ENCODE peak calls at places on chromosomes 2 and 18, in five cellular contexts. W is progenitor cell of endocrine pancreas; V is left ventricle myocardium superior; E is CD4-positive, alpha-beta T cell; H is cardiac septum. Q is an unnamed sample.

GRCh38 chr18:53416985-53417384 is 807.5 kb downstream of the MBD2 start:
- DNase-seq in W (no peak), V (no peak), H (no peak), E (no peak), Q (no peak)

GRCh38 chr2:7697052-7697451 is 779.8 kb downstream of the RNF144A start:
- DNase-seq in W (no peak), E (no peak), V (no peak), H (no peak), Q (no peak)

GRCh38 chr2:20113986-20114938 is 62.8 kb upstream of the LAPTM4A start:
- DNase-seq in H (no peak), E (no peak), V (no peak), W (no peak), Q (no peak)

GRCh38 chr18:27136208-27136535 is 48.9 kb downstream of the CHST9 start:
- DNase-seq in W (no peak), V (no peak), E (no peak), H (no peak), Q (no peak)

GRCh38 chr2:205245001-205245400 is 437.3 kb upstream of the NRP2 start:
- DNase-seq in V (no peak), H (no peak), W (no peak), E (no peak), Q (no peak)

GRCh38 chr2:72719416-72719815 is 106.4 kb downstream of the EXOC6B start:
- DNase-seq in W (no peak), H (no peak), V (no peak), E (no peak), Q (no peak)

GRCh38 chr2:62577994-62578836 is 72.2 kb upstream of the TMEM17 start:
- DNase-seq in H (no peak), E (no peak), W (no peak), V (no peak), Q (no peak)

GRCh38 chr2:45570671-45571334 is 40.3 kb downstream of the SRBD1 start:
- DNase-seq in H (no peak), V (no peak), E (no peak), W (no peak), Q (no peak)

GRCh38 chr2:170462433-170463205 is 252.5 kb upstream of the SP5 start:
- DNase-seq in W (no peak), V (no peak), H (no peak), E (no peak), Q (no peak)

GRCh38 chr2:97748397-97748796 is 35.0 kb downstream of the ZAP70 start:
- DNase-seq in E (peak), V (peak), W (peak), H (no peak), Q (peak)

GRCh38 chr2:168244318-168244717 is 3.1 kb downstream of the STK39 start:
- DNase-seq in E (peak), V (peak), W (no peak), H (no peak), Q (peak)

GRCh38 chr2:237878321-237879057 is 19.1 kb downstream of the RAMP1 start:
- DNase-seq in H (peak), E (no peak), V (no peak), W (no peak), Q (no peak)

Q was measured in effector memory CD8-positive, alpha-beta T cell.